ENCODE peak calls at places on chromosome 21, in eight cellular contexts. D is cardiac muscle cell; Y is kidney tubule cell; H is anterior cingulate cortex; Q is left ventricle myocardium inferior; K is activated CD8-positive, alpha-beta memory T cell treated with anti-CD3 and anti-CD28 coated beads, Interleukin-2, amount 50 U/mL, for 4 hours; S is H7; F is stimulated activated effector memory CD8-positive, alpha-beta T cell treated with anti-CD3 and anti-CD28 coated beads, Interleukin-12 subunit alpha, Interleukin-12 subunit beta, amount 100 ng/mL, for 72 hours. V is an unnamed sample.

GRCh38 chr21:43608664-43609063 is 50.6 kb downstream of the HSF2BP start:
- DNase-seq in D (no peak), Y (no peak), H (no peak), Q (no peak), K (no peak), S (no peak), F (no peak), V (no peak)

GRCh38 chr21:44424608-44425306 is 30.6 kb upstream of the LRRC3 start:
- DNase-seq in D (no peak), Y (no peak), H (no peak), Q (peak; percentile 8), K (peak; percentile 13), S (no peak), F (no peak), V (no peak)

GRCh38 chr21:42242611-42243010 is 23.7 kb downstream of the ABCG1 start:
- DNase-seq in D (no peak), Y (no peak), H (no peak), Q (no peak), K (no peak), S (no peak), F (no peak), V (no peak)

GRCh38 chr21:29382029-29382654 is 83.4 kb downstream of the BACH1 start:
- DNase-seq in D (no peak), Y (peak; percentile 91), H (no peak), Q (no peak), K (no peak), S (no peak), F (no peak), V (no peak)

GRCh38 chr21:45277101-45278045 is 10.3 kb downstream of the POFUT2 start:
- DNase-seq in D (no peak), Y (no peak), H (no peak), Q (no peak), K (no peak), S (no peak), F (no peak), V (no peak)

GRCh38 chr21:38223893-38224540 is 32.8 kb upstream of the KCNJ15 start:
- DNase-seq in D (no peak), Y (no peak), H (no peak), Q (no peak), K (no peak), S (no peak), F (no peak), V (no peak)

GRCh38 chr21:14923468-14923867 is 141.3 kb downstream of the NRIP1 start:
- DNase-seq in D (no peak), Y (peak; percentile 68), H (no peak), Q (no peak), K (no peak), S (no peak), F (no peak), V (no peak)

GRCh38 chr21:25967566-25968438 is 202.8 kb downstream of the APP start:
- DNase-seq in D (no peak), Y (peak; percentile 44), H (no peak), Q (no peak), K (no peak), S (no peak), F (no peak), V (peak; percentile 44)

GRCh38 chr21:37208741-37209225 is 58.4 kb downstream of the VPS26C start:
- DNase-seq in D (no peak), Y (peak; percentile 90), H (no peak), Q (no peak), K (no peak), S (no peak), F (no peak), V (no peak)

GRCh38 chr21:29717659-29718058 is 222.1 kb downstream of the GRIK1 start:
- DNase-seq in D (no peak), Y (no peak), H (no peak), Q (no peak), K (no peak), S (no peak), F (no peak), V (no peak)

GRCh38 chr21:28554660-28555475 is 437.8 kb downstream of the LTN1 start:
- DNase-seq in D (no peak), Y (peak; percentile 52), H (no peak), Q (no peak), K (no peak), S (no peak), F (no peak), V (no peak)

GRCh38 chr21:45054927-45055612 is 19.3 kb upstream of the ADARB1 start:
- DNase-seq in D (no peak), Y (no peak), H (no peak), Q (no peak), K (no peak), S (peak; percentile 64), F (no peak), V (no peak)

GRCh38 chr21:10521091-10521598 is at the start of gene TPTE:
- DNase-seq in D (no peak), Y (no peak), H (no peak), Q (no peak), K (no peak), S (peak; percentile 49), F (no peak), V (no peak)

V was measured in hippocampal formation.